ENCODE peak calls at places on chromosomes 1 and 21, in eight cellular contexts. One of them, this sample, is unnamed.

GRCh38 chr1:195218428-195219212 is 1389.6 kb downstream of the KCNT2 start:
- DNase-seq in heart right ventricle: no peak
- DNase-seq in endodermal cell: peak; percentile 38
- DNase-seq in neuronal stem cell: no peak
- DNase-seq in IMR-90: no peak
- DNase-seq in skeletal muscle cell: no peak
- DNase-seq in fibroblast of lung: no peak
- DNase-seq in effector memory CD4-positive, alpha-beta T cell: no peak
- DNase-seq in this sample: no peak

GRCh38 chr1:221487781-221488520 is 253.9 kb downstream of the DUSP10 start:
- DNase-seq in heart right ventricle: no peak
- DNase-seq in endodermal cell: no peak
- DNase-seq in neuronal stem cell: no peak
- DNase-seq in IMR-90: peak; percentile 89
- DNase-seq in skeletal muscle cell: peak; percentile 35
- DNase-seq in fibroblast of lung: peak; percentile 89
- DNase-seq in effector memory CD4-positive, alpha-beta T cell: no peak
- DNase-seq in this sample: no peak

GRCh38 chr1:153649867-153650235 is 8.7 kb upstream of the SNAPIN start:
- DNase-seq in heart right ventricle: peak; percentile 66
- DNase-seq in endodermal cell: no peak
- DNase-seq in neuronal stem cell: no peak
- DNase-seq in IMR-90: no peak
- DNase-seq in skeletal muscle cell: no peak
- DNase-seq in fibroblast of lung: no peak
- DNase-seq in effector memory CD4-positive, alpha-beta T cell: no peak
- DNase-seq in this sample: peak; percentile 46

GRCh38 chr1:156124557-156125483 is 10.3 kb downstream of the LMNA start:
- DNase-seq in heart right ventricle: no peak
- DNase-seq in endodermal cell: peak; percentile 70
- DNase-seq in neuronal stem cell: no peak
- DNase-seq in IMR-90: no peak
- DNase-seq in skeletal muscle cell: no peak
- DNase-seq in fibroblast of lung: peak; percentile 29
- DNase-seq in effector memory CD4-positive, alpha-beta T cell: no peak
- DNase-seq in this sample: no peak

GRCh38 chr21:31218830-31219608 is 125.0 kb downstream of the TIAM1 start:
- DNase-seq in heart right ventricle: peak; percentile 26
- DNase-seq in endodermal cell: peak; percentile 52
- DNase-seq in neuronal stem cell: peak; percentile 11
- DNase-seq in IMR-90: peak; percentile 29
- DNase-seq in skeletal muscle cell: peak; percentile 72
- DNase-seq in fibroblast of lung: peak; percentile 72
- DNase-seq in effector memory CD4-positive, alpha-beta T cell: no peak
- DNase-seq in this sample: peak; percentile 56

GRCh38 chr1:101120868-101121267 is 95.3 kb upstream of the DPH5 start:
- DNase-seq in heart right ventricle: no peak
- DNase-seq in endodermal cell: no peak
- DNase-seq in neuronal stem cell: no peak
- DNase-seq in IMR-90: peak; percentile 16
- DNase-seq in skeletal muscle cell: no peak
- DNase-seq in fibroblast of lung: no peak
- DNase-seq in effector memory CD4-positive, alpha-beta T cell: no peak
- DNase-seq in this sample: no peak

GRCh38 chr1:85612704-85613361 is 32.3 kb downstream of the CCN1 start:
- DNase-seq in heart right ventricle: no peak
- DNase-seq in endodermal cell: peak; percentile 77
- DNase-seq in neuronal stem cell: no peak
- DNase-seq in IMR-90: peak; percentile 94
- DNase-seq in skeletal muscle cell: peak; percentile 73
- DNase-seq in fibroblast of lung: peak; percentile 97
- DNase-seq in effector memory CD4-positive, alpha-beta T cell: no peak
- DNase-seq in this sample: no peak

GRCh38 chr1:112446411-112446810 is 50.4 kb downstream of the CTTNBP2NL start:
- DNase-seq in heart right ventricle: no peak
- DNase-seq in endodermal cell: no peak
- DNase-seq in neuronal stem cell: no peak
- DNase-seq in IMR-90: peak; percentile 44
- DNase-seq in skeletal muscle cell: no peak
- DNase-seq in fibroblast of lung: peak; percentile 36
- DNase-seq in effector memory CD4-positive, alpha-beta T cell: no peak
- DNase-seq in this sample: no peak

GRCh38 chr1:244069499-244069898 is 18.4 kb downstream of the ZBTB18 start:
- DNase-seq in heart right ventricle: no peak
- DNase-seq in endodermal cell: no peak
- DNase-seq in neuronal stem cell: no peak
- DNase-seq in IMR-90: no peak
- DNase-seq in skeletal muscle cell: no peak
- DNase-seq in fibroblast of lung: no peak
- DNase-seq in effector memory CD4-positive, alpha-beta T cell: no peak
- DNase-seq in this sample: no peak

GRCh38 chr1:151888972-151889570 is 20.2 kb downstream of the THEM4 start:
- DNase-seq in heart right ventricle: no peak
- DNase-seq in endodermal cell: no peak
- DNase-seq in neuronal stem cell: no peak
- DNase-seq in IMR-90: no peak
- DNase-seq in skeletal muscle cell: no peak
- DNase-seq in fibroblast of lung: no peak
- DNase-seq in effector memory CD4-positive, alpha-beta T cell: no peak
- DNase-seq in this sample: no peak

GRCh38 chr1:40161888-40162397 is 756 bp downstream of the RLF start:
- DNase-seq in heart right ventricle: no peak
- DNase-seq in endodermal cell: no peak
- DNase-seq in neuronal stem cell: no peak
- DNase-seq in IMR-90: peak; percentile 4
- DNase-seq in skeletal muscle cell: no peak
- DNase-seq in fibroblast of lung: no peak
- DNase-seq in effector memory CD4-positive, alpha-beta T cell: no peak
- DNase-seq in this sample: no peak

GRCh38 chr1:167554028-167554779 is 642 bp upstream of the CREG1 start:
- DNase-seq in heart right ventricle: no peak
- DNase-seq in endodermal cell: no peak
- DNase-seq in neuronal stem cell: no peak
- DNase-seq in IMR-90: no peak
- DNase-seq in skeletal muscle cell: no peak
- DNase-seq in fibroblast of lung: no peak
- DNase-seq in effector memory CD4-positive, alpha-beta T cell: no peak
- DNase-seq in this sample: no peak
- H3K4me3 ChIP-seq in heart right ventricle: peak overlapping the region; percentile 79
- H3K4me3 ChIP-seq in endodermal cell: peak overlapping the region; percentile 87
- H3K4me3 ChIP-seq in neuronal stem cell: peak overlapping the region; percentile 72
- H3K4me3 ChIP-seq in IMR-90: peak overlapping the region; percentile 32
- H3K4me3 ChIP-seq in skeletal muscle cell: peak overlapping the region; percentile 65
- H3K4me3 ChIP-seq in fibroblast of lung: peak overlapping the region; percentile 62
- H3K4me3 ChIP-seq in effector memory CD4-positive, alpha-beta T cell: peak overlapping the region; percentile 74
- H3K4me3 ChIP-seq in this sample: peak overlapping the region; percentile 99

DNA sequence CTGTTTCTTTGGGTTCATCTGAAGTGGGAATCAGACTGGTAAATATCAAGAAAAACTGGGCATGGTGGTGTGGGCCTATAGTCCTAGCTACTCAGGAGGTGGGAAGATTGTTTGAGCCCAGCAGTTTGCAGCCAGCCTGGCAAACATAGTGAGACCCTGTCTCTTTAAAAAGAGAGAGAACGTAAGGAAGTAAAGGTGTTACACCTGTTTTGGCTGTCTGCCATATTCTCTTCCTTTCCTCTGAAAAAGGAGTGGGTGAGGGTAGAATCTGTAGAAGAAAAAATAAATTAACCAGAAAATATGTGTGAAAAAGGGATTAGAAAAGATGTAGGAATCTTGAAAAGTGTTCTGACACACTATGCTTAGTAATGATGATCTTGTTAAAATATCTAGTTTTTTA is 20.0 kb downstream of the AHCYL1 start:
- DNase-seq in heart right ventricle: no peak
- DNase-seq in endodermal cell: peak; percentile 53
- DNase-seq in neuronal stem cell: no peak
- DNase-seq in IMR-90: no peak
- DNase-seq in skeletal muscle cell: no peak
- DNase-seq in fibroblast of lung: no peak
- DNase-seq in effector memory CD4-positive, alpha-beta T cell: no peak
- DNase-seq in this sample: no peak
- H3K4me3 ChIP-seq in heart right ventricle: no peak overlapping the region
- H3K4me3 ChIP-seq in endodermal cell: peak overlapping the region; percentile 77
- H3K4me3 ChIP-seq in neuronal stem cell: no peak overlapping the region
- H3K4me3 ChIP-seq in IMR-90: peak overlapping the region; percentile 29
- H3K4me3 ChIP-seq in skeletal muscle cell: peak overlapping the region; percentile 38
- H3K4me3 ChIP-seq in fibroblast of lung: peak overlapping the region; percentile 20
- H3K4me3 ChIP-seq in effector memory CD4-positive, alpha-beta T cell: no peak overlapping the region
- H3K4me3 ChIP-seq in this sample: no peak overlapping the region

GRCh38 chr1:182604835-182605164 is 611 bp upstream of the RGS16 start:
- DNase-seq in heart right ventricle: no peak
- DNase-seq in endodermal cell: no peak
- DNase-seq in neuronal stem cell: no peak
- DNase-seq in IMR-90: no peak
- DNase-seq in skeletal muscle cell: no peak
- DNase-seq in fibroblast of lung: no peak
- DNase-seq in effector memory CD4-positive, alpha-beta T cell: no peak
- DNase-seq in this sample: no peak
- H3K4me3 ChIP-seq in heart right ventricle: peak overlapping the region; percentile 55
- H3K4me3 ChIP-seq in endodermal cell: no peak overlapping the region
- H3K4me3 ChIP-seq in neuronal stem cell: no peak overlapping the region
- H3K4me3 ChIP-seq in IMR-90: no peak overlapping the region
- H3K4me3 ChIP-seq in skeletal muscle cell: no peak overlapping the region
- H3K4me3 ChIP-seq in fibroblast of lung: no peak overlapping the region
- H3K4me3 ChIP-seq in effector memory CD4-positive, alpha-beta T cell: peak overlapping the region; percentile 52
- H3K4me3 ChIP-seq in this sample: peak overlapping the region; percentile 54

DNA sequence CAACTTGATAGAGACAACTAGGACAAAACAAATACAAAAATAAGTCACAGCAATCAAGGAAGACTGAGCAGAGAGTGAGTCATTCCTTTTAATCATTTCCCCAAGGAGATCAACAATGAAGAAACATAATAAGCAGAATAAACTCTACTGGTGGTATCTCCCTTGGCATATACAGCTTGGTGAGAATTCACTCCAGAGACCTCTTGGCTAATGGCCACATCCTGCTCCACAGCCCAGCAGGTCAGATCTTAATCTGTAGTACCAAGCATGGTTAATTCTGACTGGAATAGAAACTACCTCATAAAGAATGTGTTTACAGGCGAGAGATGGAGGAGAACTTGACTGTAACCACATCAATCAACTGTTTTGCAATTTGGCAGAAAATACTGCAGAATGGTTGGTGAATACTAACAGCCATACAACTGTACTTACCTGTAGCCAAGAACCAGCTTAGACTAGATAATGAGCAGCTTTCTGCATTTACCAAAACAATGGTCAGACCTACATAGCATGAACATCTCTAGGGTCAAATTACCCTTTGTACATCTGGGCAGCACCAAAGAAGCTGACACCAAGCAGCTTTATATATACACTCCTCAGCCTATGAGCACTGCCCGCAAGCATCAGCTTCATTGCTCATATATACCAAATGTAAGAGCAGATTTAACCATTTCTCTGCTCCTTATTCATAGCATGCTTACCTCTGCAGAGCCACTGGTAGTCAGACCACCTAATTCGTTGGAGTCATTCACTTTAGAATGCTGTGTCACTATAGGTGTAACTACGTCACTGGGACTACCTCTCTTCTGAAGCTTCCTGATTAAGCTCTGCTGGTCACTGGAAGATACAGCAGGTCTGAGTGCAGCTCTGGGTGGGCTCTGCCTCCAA is 51.0 kb downstream of the KIAA0319L start:
- DNase-seq in heart right ventricle: no peak
- DNase-seq in endodermal cell: no peak
- DNase-seq in neuronal stem cell: no peak
- DNase-seq in IMR-90: peak; percentile 59
- DNase-seq in skeletal muscle cell: peak; percentile 90
- DNase-seq in fibroblast of lung: peak; percentile 84
- DNase-seq in effector memory CD4-positive, alpha-beta T cell: peak; percentile 49
- DNase-seq in this sample: no peak
- H3K4me3 ChIP-seq in heart right ventricle: no peak overlapping the region
- H3K4me3 ChIP-seq in endodermal cell: no peak overlapping the region
- H3K4me3 ChIP-seq in neuronal stem cell: no peak overlapping the region
- H3K4me3 ChIP-seq in IMR-90: no peak overlapping the region
- H3K4me3 ChIP-seq in skeletal muscle cell: no peak overlapping the region
- H3K4me3 ChIP-seq in fibroblast of lung: no peak overlapping the region
- H3K4me3 ChIP-seq in effector memory CD4-positive, alpha-beta T cell: peak overlapping the region; percentile 15
- H3K4me3 ChIP-seq in this sample: no peak overlapping the region

GRCh38 chr21:34996304-34997081 is 52.6 kb downstream of the RUNX1 start:
- DNase-seq in heart right ventricle: no peak
- DNase-seq in endodermal cell: no peak
- DNase-seq in neuronal stem cell: no peak
- DNase-seq in IMR-90: peak; percentile 41
- DNase-seq in skeletal muscle cell: no peak
- DNase-seq in fibroblast of lung: peak; percentile 64
- DNase-seq in effector memory CD4-positive, alpha-beta T cell: no peak
- DNase-seq in this sample: peak; percentile 49
- H3K4me3 ChIP-seq in heart right ventricle: no peak overlapping the region
- H3K4me3 ChIP-seq in endodermal cell: no peak overlapping the region
- H3K4me3 ChIP-seq in neuronal stem cell: no peak overlapping the region
- H3K4me3 ChIP-seq in IMR-90: no peak overlapping the region
- H3K4me3 ChIP-seq in skeletal muscle cell: no peak overlapping the region
- H3K4me3 ChIP-seq in fibroblast of lung: no peak overlapping the region
- H3K4me3 ChIP-seq in effector memory CD4-positive, alpha-beta T cell: no peak overlapping the region
- H3K4me3 ChIP-seq in this sample: no peak overlapping the region

DNA sequence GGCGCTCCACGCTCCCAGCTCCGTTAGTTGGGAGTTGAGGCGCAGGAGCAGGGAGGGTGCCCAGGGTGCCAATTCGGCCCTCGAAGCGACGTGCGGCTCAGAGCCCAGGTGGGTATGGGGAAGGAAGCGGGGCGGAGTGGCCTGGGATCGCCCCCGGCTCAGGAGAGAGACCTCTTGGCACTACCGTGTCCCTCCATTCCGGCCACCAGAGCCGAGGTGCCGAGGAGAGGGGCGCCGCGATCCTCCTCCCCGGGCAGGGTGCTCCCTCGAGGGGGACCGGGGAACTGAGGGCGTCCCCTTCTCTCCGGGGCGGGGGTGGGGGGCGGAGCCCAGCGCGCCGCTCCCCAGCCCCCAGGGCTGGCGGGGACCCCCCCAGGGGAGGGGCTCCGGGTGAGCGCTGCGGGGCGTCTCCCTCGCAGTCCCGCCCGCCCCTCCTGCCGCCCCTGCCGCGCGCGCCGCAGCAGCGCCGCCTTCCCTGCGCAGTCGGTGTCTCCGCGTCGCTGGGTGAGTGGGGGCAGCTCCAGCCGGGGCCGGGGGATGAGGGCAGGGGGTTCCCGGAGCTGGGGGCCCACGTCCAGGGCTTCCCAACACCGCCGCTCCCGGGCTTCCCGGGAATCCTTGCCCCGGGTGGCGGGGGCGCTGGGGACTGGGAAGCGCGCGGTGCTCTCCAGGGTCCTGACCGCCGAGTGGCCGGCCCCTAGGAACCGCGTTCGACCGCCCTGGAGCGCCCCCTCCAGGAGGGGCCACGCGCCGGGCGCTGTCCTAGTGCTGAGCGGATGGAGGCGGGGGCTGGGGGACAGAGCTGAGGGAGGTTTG is at the start of gene HPCA:
- DNase-seq in heart right ventricle: peak; percentile 60
- DNase-seq in endodermal cell: peak; percentile 96
- DNase-seq in neuronal stem cell: peak; percentile 88
- DNase-seq in IMR-90: peak; percentile 48
- DNase-seq in skeletal muscle cell: no peak
- DNase-seq in fibroblast of lung: peak; percentile 49
- DNase-seq in effector memory CD4-positive, alpha-beta T cell: no peak
- DNase-seq in this sample: peak; percentile 69
- H3K4me3 ChIP-seq in heart right ventricle: peak within 1 kb of the TSS; percentile 36
- H3K4me3 ChIP-seq in endodermal cell: no peak within 1 kb of the TSS
- H3K4me3 ChIP-seq in neuronal stem cell: peak within 1 kb of the TSS; percentile 37
- H3K4me3 ChIP-seq in IMR-90: no peak within 1 kb of the TSS
- H3K4me3 ChIP-seq in skeletal muscle cell: peak within 1 kb of the TSS; percentile 22
- H3K4me3 ChIP-seq in fibroblast of lung: no peak within 1 kb of the TSS
- H3K4me3 ChIP-seq in effector memory CD4-positive, alpha-beta T cell: no peak within 1 kb of the TSS
- H3K4me3 ChIP-seq in this sample: no peak within 1 kb of the TSS